ENCODE peak calls at places on chromosomes 3 and 15, in six cellular contexts. One of them, this sample, is unnamed.

GRCh38 chr3:133670525-133670995 is 8.8 kb upstream of the TOPBP1 start:
- DNase-seq in nephron progenitor cell: no peak
- DNase-seq in OCI-LY7: no peak
- DNase-seq in heart right ventricle: no peak
- DNase-seq in fibroblast of pulmonary artery: no peak
- DNase-seq in endothelial cell: no peak
- DNase-seq in this sample: no peak

GRCh38 chr3:100316656-100317069 is 17.9 kb upstream of the NIT2 start:
- DNase-seq in OCI-LY7: peak; percentile 64
- DNase-seq in endothelial cell: peak; percentile 25
- DNase-seq in heart right ventricle: peak; percentile 44
- DNase-seq in nephron progenitor cell: peak; percentile 13
- DNase-seq in fibroblast of pulmonary artery: peak; percentile 81
- DNase-seq in this sample: peak; percentile 31

GRCh38 chr15:59953392-59953883 is 50.7 kb upstream of the FOXB1 start:
- DNase-seq in endothelial cell: no peak
- DNase-seq in fibroblast of pulmonary artery: no peak
- DNase-seq in heart right ventricle: no peak
- DNase-seq in OCI-LY7: no peak
- DNase-seq in nephron progenitor cell: peak; percentile 12
- DNase-seq in this sample: no peak

GRCh38 chr3:58998476-58999117 is 51.2 kb downstream of the CFAP20DC start:
- DNase-seq in nephron progenitor cell: no peak
- DNase-seq in heart right ventricle: no peak
- DNase-seq in endothelial cell: no peak
- DNase-seq in fibroblast of pulmonary artery: peak; percentile 93
- DNase-seq in OCI-LY7: no peak
- DNase-seq in this sample: no peak

GRCh38 chr3:111715911-111716523 is 120.9 kb upstream of the ZBED2 start:
- DNase-seq in fibroblast of pulmonary artery: peak; percentile 71
- DNase-seq in nephron progenitor cell: peak; percentile 58
- DNase-seq in heart right ventricle: peak; percentile 58
- DNase-seq in endothelial cell: peak; percentile 64
- DNase-seq in OCI-LY7: peak; percentile 58
- DNase-seq in this sample: peak; percentile 44

GRCh38 chr3:46959169-46959515 is 17.4 kb downstream of the CCDC12 start:
- DNase-seq in heart right ventricle: no peak
- DNase-seq in endothelial cell: no peak
- DNase-seq in OCI-LY7: no peak
- DNase-seq in nephron progenitor cell: no peak
- DNase-seq in fibroblast of pulmonary artery: no peak
- DNase-seq in this sample: no peak

GRCh38 chr3:100333051-100333450 is 1.5 kb upstream of the NIT2 start:
- DNase-seq in fibroblast of pulmonary artery: no peak
- DNase-seq in nephron progenitor cell: no peak
- DNase-seq in endothelial cell: no peak
- DNase-seq in OCI-LY7: no peak
- DNase-seq in heart right ventricle: no peak
- DNase-seq in this sample: no peak

GRCh38 chr3:66066963-66067617 is 28.4 kb upstream of the MAGI1 start:
- DNase-seq in OCI-LY7: no peak
- DNase-seq in fibroblast of pulmonary artery: no peak
- DNase-seq in heart right ventricle: no peak
- DNase-seq in nephron progenitor cell: no peak
- DNase-seq in endothelial cell: no peak
- DNase-seq in this sample: no peak

GRCh38 chr3:94114667-94115066 is 51.8 kb downstream of the NSUN3 start:
- DNase-seq in fibroblast of pulmonary artery: no peak
- DNase-seq in nephron progenitor cell: no peak
- DNase-seq in endothelial cell: no peak
- DNase-seq in heart right ventricle: no peak
- DNase-seq in OCI-LY7: no peak
- DNase-seq in this sample: no peak

GRCh38 chr15:60004846-60005351 is 788 bp downstream of the FOXB1 start:
- DNase-seq in OCI-LY7: no peak
- DNase-seq in heart right ventricle: no peak
- DNase-seq in endothelial cell: peak; percentile 53
- DNase-seq in fibroblast of pulmonary artery: peak; percentile 23
- DNase-seq in nephron progenitor cell: peak; percentile 57
- DNase-seq in this sample: no peak

GRCh38 chr3:172213168-172213567 is 173.8 kb downstream of the FNDC3B start:
- DNase-seq in endothelial cell: no peak
- DNase-seq in OCI-LY7: no peak
- DNase-seq in nephron progenitor cell: no peak
- DNase-seq in fibroblast of pulmonary artery: peak; percentile 58
- DNase-seq in heart right ventricle: no peak
- DNase-seq in this sample: no peak

GRCh38 chr3:173191611-173192010 is 50.6 kb upstream of the SPATA16 start:
- DNase-seq in endothelial cell: no peak
- DNase-seq in heart right ventricle: no peak
- DNase-seq in fibroblast of pulmonary artery: no peak
- DNase-seq in OCI-LY7: no peak
- DNase-seq in nephron progenitor cell: no peak
- DNase-seq in this sample: no peak

GRCh38 chr3:53250881-53251605 is 4.8 kb downstream of the TKT start:
- DNase-seq in heart right ventricle: no peak
- DNase-seq in fibroblast of pulmonary artery: no peak
- DNase-seq in nephron progenitor cell: no peak
- DNase-seq in OCI-LY7: no peak
- DNase-seq in endothelial cell: no peak
- DNase-seq in this sample: no peak

GRCh38 chr3:32709346-32709745 is 24.4 kb downstream of the CNOT10 start:
- DNase-seq in nephron progenitor cell: no peak
- DNase-seq in OCI-LY7: no peak
- DNase-seq in endothelial cell: no peak
- DNase-seq in heart right ventricle: no peak
- DNase-seq in fibroblast of pulmonary artery: no peak
- DNase-seq in this sample: no peak

GRCh38 chr3:94394885-94395284 is 332.0 kb downstream of the NSUN3 start:
- DNase-seq in endothelial cell: no peak
- DNase-seq in heart right ventricle: no peak
- DNase-seq in fibroblast of pulmonary artery: no peak
- DNase-seq in nephron progenitor cell: no peak
- DNase-seq in OCI-LY7: no peak
- DNase-seq in this sample: no peak

GRCh38 chr3:36487616-36488015 is 107.3 kb downstream of the STAC start:
- DNase-seq in nephron progenitor cell: no peak
- DNase-seq in fibroblast of pulmonary artery: no peak
- DNase-seq in heart right ventricle: no peak
- DNase-seq in OCI-LY7: no peak
- DNase-seq in endothelial cell: no peak
- DNase-seq in this sample: no peak

GRCh38 chr3:106824856-106825255 is 552.4 kb upstream of the CCDC54 start:
- DNase-seq in endothelial cell: peak; percentile 15
- DNase-seq in OCI-LY7: peak; percentile 18
- DNase-seq in fibroblast of pulmonary artery: peak; percentile 54
- DNase-seq in nephron progenitor cell: no peak
- DNase-seq in heart right ventricle: no peak
- DNase-seq in this sample: no peak

GRCh38 chr15:72562878-72563277 is 88.7 kb downstream of the ARIH1 start:
- DNase-seq in heart right ventricle: no peak
- DNase-seq in nephron progenitor cell: no peak
- DNase-seq in endothelial cell: no peak
- DNase-seq in fibroblast of pulmonary artery: no peak
- DNase-seq in OCI-LY7: no peak
- DNase-seq in this sample: no peak

GRCh38 chr3:31667582-31667981 is 134.9 kb downstream of the STT3B start:
- DNase-seq in heart right ventricle: no peak
- DNase-seq in fibroblast of pulmonary artery: no peak
- DNase-seq in endothelial cell: no peak
- DNase-seq in OCI-LY7: no peak
- DNase-seq in nephron progenitor cell: no peak
- DNase-seq in this sample: no peak

GRCh38 chr3:192449036-192449435 is 278.3 kb downstream of the FGF12 start:
- DNase-seq in fibroblast of pulmonary artery: peak; percentile 7
- DNase-seq in heart right ventricle: no peak
- DNase-seq in endothelial cell: no peak
- DNase-seq in OCI-LY7: no peak
- DNase-seq in nephron progenitor cell: no peak
- DNase-seq in this sample: no peak

GRCh38 chr3:11588338-11588737 is 55.4 kb downstream of the VGLL4 start:
- DNase-seq in endothelial cell: no peak
- DNase-seq in OCI-LY7: no peak
- DNase-seq in nephron progenitor cell: no peak
- DNase-seq in fibroblast of pulmonary artery: no peak
- DNase-seq in heart right ventricle: no peak
- DNase-seq in this sample: no peak

GRCh38 chr3:87873136-87873535 is 185.7 kb downstream of the CGGBP1 start:
- DNase-seq in OCI-LY7: no peak
- DNase-seq in endothelial cell: no peak
- DNase-seq in fibroblast of pulmonary artery: peak; percentile 10
- DNase-seq in heart right ventricle: no peak
- DNase-seq in nephron progenitor cell: no peak
- DNase-seq in this sample: no peak

GRCh38 chr3:173584093-173584833 is 186.7 kb downstream of the NLGN1 start:
- DNase-seq in OCI-LY7: peak; percentile 6
- DNase-seq in heart right ventricle: peak; percentile 11
- DNase-seq in endothelial cell: peak; percentile 58
- DNase-seq in nephron progenitor cell: peak; percentile 59
- DNase-seq in fibroblast of pulmonary artery: peak; percentile 49
- DNase-seq in this sample: peak; percentile 53

DNA sequence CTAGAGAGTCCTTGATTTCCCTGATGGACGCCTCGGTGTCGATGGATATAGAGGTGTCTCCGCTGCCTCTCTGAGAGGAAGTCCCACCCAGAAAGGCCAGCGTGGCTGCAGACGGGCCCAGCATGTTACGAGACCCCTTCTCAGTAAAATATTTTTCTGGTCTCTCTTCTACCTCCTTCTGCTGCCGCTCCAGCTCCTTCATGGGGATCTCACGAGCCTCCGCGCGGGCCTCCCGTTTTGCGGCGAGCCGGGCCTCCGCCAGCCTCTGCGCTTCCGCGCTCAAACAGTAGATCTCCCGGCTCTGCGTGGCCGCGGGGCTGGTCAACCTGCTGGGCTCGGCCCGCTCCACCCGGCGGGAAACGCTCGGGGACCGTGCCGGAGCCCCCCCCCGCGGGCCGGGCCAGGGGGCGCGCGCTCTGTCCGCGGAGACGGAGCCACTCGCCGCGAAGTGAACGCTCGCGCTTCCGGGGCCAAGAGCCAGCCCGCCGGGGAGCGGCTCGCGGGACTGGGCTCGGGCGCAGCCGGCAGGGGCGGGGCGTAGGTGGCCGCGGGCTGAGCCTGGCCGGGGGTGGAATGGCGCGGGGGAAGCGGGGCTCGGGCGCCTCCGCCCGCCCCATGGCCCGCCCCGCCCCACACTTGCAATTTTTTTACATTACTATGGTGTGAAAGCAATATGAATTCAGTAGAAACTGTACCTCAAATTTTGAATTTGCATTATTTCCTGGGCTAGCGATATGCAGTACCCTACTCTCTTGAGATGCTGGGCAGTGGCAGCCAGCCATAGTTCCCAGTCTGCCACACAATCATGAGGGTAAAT is 10.2 kb upstream of the KCNMB3 start:
- DNase-seq in OCI-LY7: no peak
- DNase-seq in heart right ventricle: peak; percentile 67
- DNase-seq in fibroblast of pulmonary artery: peak; percentile 66
- DNase-seq in endothelial cell: peak; percentile 58
- DNase-seq in nephron progenitor cell: peak; percentile 80
- DNase-seq in this sample: peak; percentile 50
- TF ChIP-seq CTCF in OCI-LY7: no peak
- TF ChIP-seq CTCF in heart right ventricle: no peak
- TF ChIP-seq CTCF in fibroblast of pulmonary artery: no peak
- TF ChIP-seq CTCF in endothelial cell: no peak
- TF ChIP-seq CTCF in nephron progenitor cell: no peak
- TF ChIP-seq CTCF in this sample: no peak

GRCh38 chr3:69088033-69088432 is 3.3 kb downstream of the ARL6IP5 start:
- DNase-seq in OCI-LY7: no peak
- DNase-seq in fibroblast of pulmonary artery: peak; percentile 51
- DNase-seq in heart right ventricle: no peak
- DNase-seq in endothelial cell: no peak
- DNase-seq in nephron progenitor cell: no peak
- DNase-seq in this sample: no peak
- TF ChIP-seq CTCF in OCI-LY7: no peak
- TF ChIP-seq CTCF in fibroblast of pulmonary artery: peak; percentile 0
- TF ChIP-seq CTCF in heart right ventricle: no peak
- TF ChIP-seq CTCF in endothelial cell: no peak
- TF ChIP-seq CTCF in nephron progenitor cell: no peak
- TF ChIP-seq CTCF in this sample: no peak

GRCh38 chr3:79767953-79768282 is at the start of gene ROBO1:
- DNase-seq in endothelial cell: no peak
- DNase-seq in OCI-LY7: no peak
- DNase-seq in fibroblast of pulmonary artery: peak; percentile 10
- DNase-seq in nephron progenitor cell: peak; percentile 20
- DNase-seq in heart right ventricle: no peak
- DNase-seq in this sample: peak; percentile 17

GRCh38 chr3:79765854-79766253 is 1.9 kb downstream of the ROBO1 start:
- DNase-seq in endothelial cell: no peak
- DNase-seq in fibroblast of pulmonary artery: no peak
- DNase-seq in nephron progenitor cell: peak; percentile 37
- DNase-seq in heart right ventricle: no peak
- DNase-seq in OCI-LY7: no peak
- DNase-seq in this sample: no peak

GRCh38 chr3:79769234-79769633 is 1.4 kb upstream of the ROBO1 start:
- DNase-seq in nephron progenitor cell: no peak
- DNase-seq in fibroblast of pulmonary artery: no peak
- DNase-seq in heart right ventricle: no peak
- DNase-seq in endothelial cell: no peak
- DNase-seq in OCI-LY7: no peak
- DNase-seq in this sample: no peak

GRCh38 chr3:79766474-79767193 is 1.2 kb downstream of the ROBO1 start:
- DNase-seq in heart right ventricle: no peak
- DNase-seq in endothelial cell: peak; percentile 32
- DNase-seq in OCI-LY7: no peak
- DNase-seq in fibroblast of pulmonary artery: no peak
- DNase-seq in nephron progenitor cell: peak; percentile 58
- DNase-seq in this sample: peak; percentile 19

GRCh38 chr3:79767194-79767952 is 425 bp downstream of the ROBO1 start:
- DNase-seq in nephron progenitor cell: peak; percentile 48
- DNase-seq in OCI-LY7: no peak
- DNase-seq in endothelial cell: peak; percentile 32
- DNase-seq in fibroblast of pulmonary artery: peak; percentile 4
- DNase-seq in heart right ventricle: no peak
- DNase-seq in this sample: peak; percentile 21
- TF ChIP-seq CTCF in nephron progenitor cell: peak; percentile 35
- TF ChIP-seq CTCF in OCI-LY7: no peak
- TF ChIP-seq CTCF in endothelial cell: peak; percentile 25
- TF ChIP-seq CTCF in fibroblast of pulmonary artery: no peak
- TF ChIP-seq CTCF in heart right ventricle: no peak
- TF ChIP-seq CTCF in this sample: peak; percentile 52

DNA sequence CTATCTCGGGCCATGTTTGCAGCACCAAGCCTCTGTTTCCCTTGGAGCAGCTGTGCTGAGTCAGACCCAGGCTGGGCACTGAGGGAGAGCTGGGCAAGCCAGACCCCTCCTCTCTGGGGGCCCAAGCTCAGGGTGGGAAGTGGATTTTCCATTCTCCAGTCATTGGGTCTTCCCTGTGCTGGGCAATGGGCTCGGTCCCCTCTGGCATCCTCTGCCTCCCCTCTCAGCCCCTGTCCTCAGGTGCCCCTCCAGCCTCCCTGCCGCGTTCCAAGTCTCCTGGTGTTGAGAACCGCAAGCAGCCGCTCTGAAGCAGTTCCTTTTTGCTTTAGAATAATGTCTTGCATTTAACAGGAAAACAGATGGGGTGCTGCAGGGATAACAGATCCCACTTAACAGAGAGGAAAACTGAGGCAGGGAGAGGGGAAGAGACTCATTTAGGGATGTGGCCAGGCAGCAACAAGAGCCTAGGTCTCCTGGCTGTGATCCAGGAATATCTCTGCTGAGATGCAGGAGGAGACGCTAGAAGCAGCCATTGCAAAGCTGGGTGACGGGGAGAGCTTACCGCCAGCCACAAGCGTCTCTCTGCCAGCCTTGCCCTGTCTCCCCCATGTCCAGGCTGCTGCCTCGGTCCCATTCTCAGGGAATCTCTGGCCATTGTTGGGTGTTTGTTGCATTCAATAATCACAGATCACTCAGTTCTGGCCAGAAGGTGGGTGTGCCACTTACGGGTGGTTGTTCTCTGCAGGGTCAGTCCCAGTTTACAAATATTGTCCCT is 1.2 kb downstream of the RHO start:
- DNase-seq in heart right ventricle: no peak
- DNase-seq in OCI-LY7: no peak
- DNase-seq in endothelial cell: no peak
- DNase-seq in fibroblast of pulmonary artery: no peak
- DNase-seq in nephron progenitor cell: no peak
- DNase-seq in this sample: no peak
- TF ChIP-seq CTCF in heart right ventricle: no peak
- TF ChIP-seq CTCF in OCI-LY7: no peak
- TF ChIP-seq CTCF in endothelial cell: no peak
- TF ChIP-seq CTCF in fibroblast of pulmonary artery: no peak
- TF ChIP-seq CTCF in nephron progenitor cell: no peak
- TF ChIP-seq CTCF in this sample: no peak